ENCODE peak calls at places on chromosomes 6 and 20, in six cellular contexts. One of them, this sample, is unnamed.

GRCh38 chr20:39271205-39271604 is 309.1 kb downstream of the DHX35 start:
- DNase-seq in psoas muscle: no peak
- DNase-seq in HT-29: no peak
- DNase-seq in cardiac muscle cell: no peak
- DNase-seq in activated CD4-positive, CD25-positive, alpha-beta regulatory T cell: no peak
- DNase-seq in omental fat pad: no peak
- DNase-seq in this sample: no peak

GRCh38 chr20:36193937-36194712 is 39.6 kb downstream of the EPB41L1 start:
- DNase-seq in psoas muscle: no peak
- DNase-seq in cardiac muscle cell: no peak
- DNase-seq in activated CD4-positive, CD25-positive, alpha-beta regulatory T cell: no peak
- DNase-seq in omental fat pad: no peak
- DNase-seq in HT-29: no peak
- DNase-seq in this sample: no peak

GRCh38 chr6:158762787-158763439 is 56.3 kb downstream of the EZR start:
- DNase-seq in HT-29: no peak
- DNase-seq in cardiac muscle cell: no peak
- DNase-seq in activated CD4-positive, CD25-positive, alpha-beta regulatory T cell: no peak
- DNase-seq in psoas muscle: no peak
- DNase-seq in omental fat pad: no peak
- DNase-seq in this sample: no peak

GRCh38 chr20:43198607-43199006 is 8.9 kb upstream of the PTPRT start:
- DNase-seq in omental fat pad: no peak
- DNase-seq in cardiac muscle cell: no peak
- DNase-seq in HT-29: no peak
- DNase-seq in activated CD4-positive, CD25-positive, alpha-beta regulatory T cell: no peak
- DNase-seq in psoas muscle: no peak
- DNase-seq in this sample: no peak

GRCh38 chr6:35919085-35919826 is 1.6 kb downstream of the SRPK1 start:
- DNase-seq in omental fat pad: no peak
- DNase-seq in psoas muscle: no peak
- DNase-seq in cardiac muscle cell: peak
- DNase-seq in HT-29: peak
- DNase-seq in activated CD4-positive, CD25-positive, alpha-beta regulatory T cell: no peak
- DNase-seq in this sample: no peak

GRCh38 chr6:155188707-155189496 is 74.9 kb upstream of the CLDN20 start:
- DNase-seq in psoas muscle: no peak
- DNase-seq in activated CD4-positive, CD25-positive, alpha-beta regulatory T cell: no peak
- DNase-seq in omental fat pad: no peak
- DNase-seq in HT-29: no peak
- DNase-seq in cardiac muscle cell: peak
- DNase-seq in this sample: no peak

GRCh38 chr6:131946404-131946991 is 4.7 kb downstream of the CCN2 start:
- DNase-seq in activated CD4-positive, CD25-positive, alpha-beta regulatory T cell: no peak
- DNase-seq in HT-29: peak
- DNase-seq in psoas muscle: no peak
- DNase-seq in omental fat pad: no peak
- DNase-seq in cardiac muscle cell: peak
- DNase-seq in this sample: no peak

GRCh38 chr20:40654876-40655275 is 34.2 kb downstream of the MAFB start:
- DNase-seq in cardiac muscle cell: peak
- DNase-seq in psoas muscle: peak
- DNase-seq in HT-29: no peak
- DNase-seq in omental fat pad: no peak
- DNase-seq in activated CD4-positive, CD25-positive, alpha-beta regulatory T cell: no peak
- DNase-seq in this sample: no peak

GRCh38 chr6:169939554-169940164 is 188.2 kb downstream of the ERMARD start:
- DNase-seq in HT-29: no peak
- DNase-seq in omental fat pad: no peak
- DNase-seq in psoas muscle: no peak
- DNase-seq in cardiac muscle cell: no peak
- DNase-seq in activated CD4-positive, CD25-positive, alpha-beta regulatory T cell: no peak
- DNase-seq in this sample: no peak

GRCh38 chr20:38728237-38728761 is 4.0 kb downstream of the SLC32A1 start:
- DNase-seq in omental fat pad: no peak
- DNase-seq in cardiac muscle cell: no peak
- DNase-seq in activated CD4-positive, CD25-positive, alpha-beta regulatory T cell: no peak
- DNase-seq in psoas muscle: no peak
- DNase-seq in HT-29: no peak
- DNase-seq in this sample: no peak

GRCh38 chr20:38864662-38865061 is 59.2 kb downstream of the PPP1R16B start:
- DNase-seq in HT-29: no peak
- DNase-seq in psoas muscle: no peak
- DNase-seq in omental fat pad: no peak
- DNase-seq in activated CD4-positive, CD25-positive, alpha-beta regulatory T cell: no peak
- DNase-seq in cardiac muscle cell: no peak
- DNase-seq in this sample: no peak

GRCh38 chr20:59010995-59011873 is 4.2 kb upstream of the CTSZ start:
- DNase-seq in HT-29: peak
- DNase-seq in omental fat pad: no peak
- DNase-seq in cardiac muscle cell: peak
- DNase-seq in psoas muscle: no peak
- DNase-seq in activated CD4-positive, CD25-positive, alpha-beta regulatory T cell: no peak
- DNase-seq in this sample: peak

This sample was measured in pancreas.